ENCODE peak calls at places on chromosomes 7 and 10, in four cellular contexts. A is GM23338, C is GM23248, H is hepatocyte. D is an unnamed sample.
A peak's percentile ranks its signal among the peaks of the same experiment; 100 is the strongest.

GRCh38 chr7:11193131-11193867 is 219.6 kb downstream of the PHF14 start:
- DNase-seq in H (peak; percentile 20), C (peak; percentile 72), A (peak; percentile 81), D (no peak)

GRCh38 chr7:108340856-108341411 is 115.3 kb downstream of the NRCAM start:
- DNase-seq in C (no peak), A (no peak), H (peak; percentile 56), D (no peak)

GRCh38 chr10:83083866-83084265 is 1055.4 kb upstream of the GHITM start:
- DNase-seq in C (no peak), A (no peak), H (no peak), D (no peak)

GRCh38 chr10:103859161-103860141 is 4.1 kb upstream of the SH3PXD2A start:
- DNase-seq in H (peak; percentile 75), C (peak; percentile 71), A (peak; percentile 79), D (peak; percentile 72)

GRCh38 chr7:55074008-55074499 is 55.2 kb downstream of the EGFR start:
- DNase-seq in A (peak; percentile 28), H (peak; percentile 81), C (peak; percentile 92), D (peak; percentile 20)

GRCh38 chr7:79590571-79591274 is 137.3 kb upstream of the MAGI2 start:
- DNase-seq in C (no peak), A (no peak), H (no peak), D (no peak)

GRCh38 chr7:8260871-8261707 is 878 bp downstream of the ICA1 start:
- DNase-seq in A (peak; percentile 51), C (peak; percentile 18), H (peak; percentile 62), D (no peak)

GRCh38 chr10:122264442-122264841 is 6.7 kb upstream of the BTBD16 start:
- DNase-seq in H (peak; percentile 23), A (no peak), C (peak; percentile 35), D (no peak)

GRCh38 chr10:51867956-51868355 is 168.6 kb upstream of the CSTF2T start:
- DNase-seq in H (no peak), A (no peak), C (peak; percentile 94), D (no peak)

GRCh38 chr7:119664601-119665000 is 608.4 kb upstream of the KCND2 start:
- DNase-seq in H (no peak), A (no peak), C (peak; percentile 62), D (no peak)

GRCh38 chr10:21495002-21495685 is 30.3 kb downstream of the SKIDA1 start:
- DNase-seq in H (no peak), A (no peak), C (no peak), D (peak; percentile 5)

GRCh38 chr10:95756796-95757657 is 1.1 kb downstream of the ENTPD1 start:
- DNase-seq in H (no peak), C (no peak), A (no peak), D (peak; percentile 41)

GRCh38 chr10:131723601-131724530 is 176.9 kb upstream of the PPP2R2D start:
- DNase-seq in C (no peak), H (no peak), A (no peak), D (no peak)

GRCh38 chr7:128462427-128462826 is 6.7 kb downstream of the HILPDA start:
- DNase-seq in C (no peak), A (no peak), H (no peak), D (no peak)

GRCh38 chr7:54796150-54796549 is 37.1 kb upstream of the SEC61G start:
- DNase-seq in H (no peak), C (no peak), A (no peak), D (no peak)

GRCh38 chr7:36128448-36129047 is 24.5 kb upstream of the EEPD1 start:
- DNase-seq in C (peak; percentile 97), A (peak; percentile 59), H (peak; percentile 67), D (peak; percentile 11)

GRCh38 chr7:84701524-84702306 is 485.1 kb downstream of the SEMA3D start:
- DNase-seq in H (peak; percentile 74), A (no peak), C (peak; percentile 87), D (no peak)

GRCh38 chr10:37010741-37011140 is 114.7 kb upstream of the ANKRD30A start:
- DNase-seq in C (no peak), A (no peak), H (no peak), D (no peak)

GRCh38 chr7:2524808-2525140 is 5.2 kb downstream of the LFNG start:
- DNase-seq in C (no peak), H (no peak), A (peak; percentile 97), D (no peak)

DNA sequence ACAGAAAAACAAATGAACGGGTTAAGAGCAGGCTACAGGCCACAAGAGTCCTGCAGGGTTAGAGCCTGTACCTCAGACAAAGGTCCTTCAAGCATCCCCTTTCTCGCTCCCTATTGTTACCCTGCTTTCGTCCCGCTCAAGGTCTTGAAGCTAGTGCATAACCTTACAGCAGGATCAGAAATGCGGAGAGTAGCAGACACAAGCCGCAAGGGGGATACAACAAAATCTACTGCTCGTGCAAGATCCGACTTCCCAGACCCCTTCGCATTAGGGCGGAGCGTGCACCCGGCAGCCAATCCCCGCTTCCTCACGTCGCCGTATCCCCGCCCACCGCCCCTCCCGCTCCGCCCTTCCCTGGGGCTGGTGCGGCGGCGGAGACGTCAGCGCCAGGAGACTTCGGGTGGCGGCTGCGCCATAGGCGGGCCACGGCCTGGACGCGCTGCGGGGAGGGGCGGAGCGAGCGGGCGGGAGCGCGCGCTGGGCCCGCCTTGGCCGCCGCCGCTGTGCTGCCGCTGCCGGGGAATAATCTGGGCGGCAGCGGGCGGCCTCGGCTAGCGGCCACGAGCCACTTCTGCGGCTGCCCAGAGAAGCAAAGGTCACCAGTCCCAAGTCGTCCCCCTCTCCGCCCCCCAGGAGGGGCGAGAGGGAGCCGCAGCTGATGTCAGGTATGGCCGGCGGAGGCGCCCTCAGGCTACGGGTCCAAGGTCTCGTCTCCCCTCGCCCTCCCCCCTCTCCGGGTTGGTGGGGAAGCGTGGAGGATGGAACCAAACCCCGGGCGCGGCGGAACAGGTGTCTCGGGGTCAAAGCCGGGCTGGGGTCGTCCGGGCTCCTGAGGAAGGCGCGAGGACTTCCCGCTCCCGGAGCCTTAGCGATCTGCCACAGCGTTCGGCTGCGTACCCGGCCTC is at the start of gene C1GALT1:
- DNase-seq in H (peak; percentile 98), C (peak; percentile 98), A (peak; percentile 98), D (peak; percentile 97)
- H2AFZ ChIP-seq in H (peak within 1 kb of the TSS; percentile 76), C (peak within 1 kb of the TSS; percentile 95), A (no peak within 1 kb of the TSS), D (peak within 1 kb of the TSS; percentile 91)

GRCh38 chr10:117266400-117266799 is 25.5 kb downstream of the SLC18A2 start:
- DNase-seq in C (no peak), A (no peak), H (no peak), D (no peak)

GRCh38 chr10:117271427-117271826 is 30.5 kb downstream of the SLC18A2 start:
- DNase-seq in A (no peak), C (peak; percentile 43), H (no peak), D (no peak)

GRCh38 chr10:117268907-117269306 is 28.0 kb downstream of the SLC18A2 start:
- DNase-seq in A (no peak), H (no peak), C (no peak), D (no peak)

GRCh38 chr10:117266812-117267211 is 25.9 kb downstream of the SLC18A2 start:
- DNase-seq in H (no peak), A (no peak), C (no peak), D (no peak)

GRCh38 chr10:117268258-117268657 is 27.3 kb downstream of the SLC18A2 start:
- DNase-seq in A (no peak), H (no peak), C (no peak), D (no peak)
- TF ChIP-seq EZH2phosphoT487 in A (no peak), H (no peak), C (no peak), D (no peak)

DNA sequence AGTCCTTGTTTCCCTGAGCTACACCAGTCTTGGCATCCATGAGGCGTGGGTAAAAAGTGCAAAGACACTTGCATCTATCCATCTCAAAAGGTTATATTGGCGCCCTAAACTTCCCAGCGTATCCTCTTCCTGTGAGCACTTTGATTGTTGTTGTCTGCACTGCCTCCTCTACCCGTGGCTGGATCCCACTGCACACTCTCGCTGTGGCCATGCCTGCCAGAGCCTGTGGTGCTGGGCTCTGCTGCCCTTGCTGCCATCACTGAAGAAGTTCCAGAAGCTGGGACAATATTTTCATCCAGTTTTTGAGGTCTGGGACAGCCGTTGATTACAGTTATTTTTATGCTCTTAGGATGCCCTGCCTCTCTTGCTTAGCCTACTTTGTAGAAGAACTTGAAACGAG is 85.3 kb upstream of the PCGF5 start:
- DNase-seq in C (no peak), H (no peak), A (no peak), D (no peak)
- H2AFZ ChIP-seq in C (no peak overlapping the region), H (no peak overlapping the region), A (peak overlapping the region; percentile 49), D (no peak overlapping the region)

GRCh38 chr10:99457808-99458207 is 27.4 kb upstream of the GOT1 start:
- DNase-seq in H (no peak), A (no peak), C (peak; percentile 24), D (no peak)
- TF ChIP-seq EZH2phosphoT487 in H (no peak), A (no peak), C (no peak), D (no peak)

DNA sequence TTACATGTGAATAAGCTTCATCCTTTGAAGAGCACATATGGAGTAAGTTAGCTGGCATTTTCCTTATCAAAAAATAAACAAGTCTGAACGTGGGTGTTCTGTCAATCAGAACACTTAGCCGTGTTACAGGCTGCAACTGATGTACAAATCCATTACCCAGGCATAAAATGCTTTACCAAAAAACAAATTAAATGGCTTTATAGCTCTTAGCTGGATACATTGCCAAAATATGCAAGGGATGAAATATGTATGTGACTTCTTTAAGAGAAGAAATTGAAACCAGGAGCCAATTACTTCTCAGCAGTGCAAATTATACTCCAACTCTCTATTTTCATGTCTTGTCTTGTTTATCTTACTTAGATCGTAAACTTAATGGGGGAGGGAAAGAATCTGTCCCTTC is 214.8 kb downstream of the DGKB start:
- DNase-seq in A (no peak), C (no peak), H (no peak), D (no peak)
- H2AFZ ChIP-seq in A (no peak overlapping the region), C (no peak overlapping the region), H (no peak overlapping the region), D (no peak overlapping the region)

GRCh38 chr7:156735861-156736260 is 95.3 kb downstream of the RNF32 start:
- DNase-seq in H (no peak), A (no peak), C (no peak), D (no peak)
- TF ChIP-seq EZH2phosphoT487 in H (no peak), A (no peak), C (no peak), D (no peak)

GRCh38 chr10:5835446-5836095 is 22.3 kb upstream of the GDI2 start:
- DNase-seq in H (no peak), C (no peak), A (no peak), D (no peak)

GRCh38 chr10:5843814-5844705 is 30.8 kb upstream of the GDI2 start:
- DNase-seq in A (no peak), H (no peak), C (no peak), D (peak; percentile 68)

GRCh38 chr10:5841965-5842364 is 28.7 kb upstream of the GDI2 start:
- DNase-seq in A (no peak), H (no peak), C (no peak), D (no peak)

GRCh38 chr10:5840314-5841307 is 27.4 kb upstream of the GDI2 start:
- DNase-seq in C (no peak), A (no peak), H (no peak), D (peak; percentile 98)
- H2AFZ ChIP-seq in C (no peak overlapping the region), A (peak overlapping the region; percentile 89), H (no peak overlapping the region), D (peak overlapping the region; percentile 18)

GRCh38 chr10:7659560-7659959 is 7.2 kb downstream of the ITIH5 start:
- DNase-seq in C (peak; percentile 16), A (no peak), H (peak; percentile 9), D (no peak)
- TF ChIP-seq EZH2phosphoT487 in C (no peak), A (no peak), H (no peak), D (no peak)

GRCh38 chr10:117728087-117728486 is 185.5 kb downstream of the EMX2 start:
- DNase-seq in H (no peak), A (no peak), C (no peak), D (no peak)
- H2AFZ ChIP-seq in H (no peak overlapping the region), A (no peak overlapping the region), C (no peak overlapping the region), D (no peak overlapping the region)

GRCh38 chr7:82428186-82428961 is 15.2 kb downstream of the CACNA2D1 start:
- DNase-seq in A (no peak), C (peak; percentile 65), H (no peak), D (no peak)
- TF ChIP-seq EZH2phosphoT487 in A (no peak), C (no peak), H (no peak), D (no peak)